ENCODE peak calls at places on chromosomes 5 and 9, in six cellular contexts. R is dorsolateral prefrontal cortex; Z is WTC11; F is HuH-7.5; W is NCI-H524 treated with DMSO at 0.1 percent for 48 hours; D is effector CD4-positive, alpha-beta T cell. H is an unnamed sample.

GRCh38 chr9:14097215-14097614 is 216.7 kb downstream of the NFIB start:
- DNase-seq in R (no peak), Z (no peak), F (no peak), W (no peak), D (no peak), H (no peak)

GRCh38 chr9:16884373-16884772 is 13.9 kb upstream of the BNC2 start:
- DNase-seq in R (no peak), Z (no peak), F (no peak), W (no peak), D (no peak), H (no peak)

GRCh38 chr9:74961496-74961895 is 8.8 kb upstream of the C9orf40 start:
- DNase-seq in R (no peak), Z (no peak), F (no peak), W (no peak), D (no peak), H (no peak)

GRCh38 chr5:125033602-125034001 is 287.2 kb upstream of the ZNF608 start:
- DNase-seq in R (no peak), Z (no peak), F (no peak), W (no peak), D (no peak), H (no peak)

GRCh38 chr5:128212206-128212788 is 128.7 kb downstream of the SLC12A2 start:
- DNase-seq in R (no peak), Z (no peak), F (no peak), W (no peak), D (no peak), H (no peak)

GRCh38 chr5:112210430-112211005 is 208.6 kb downstream of the EPB41L4A start:
- DNase-seq in R (no peak), Z (peak; percentile 38), F (no peak), W (peak; percentile 10), D (no peak), H (peak; percentile 27)

GRCh38 chr9:96057155-96057554 is 181.7 kb downstream of the ERCC6L2 start:
- DNase-seq in R (no peak), Z (no peak), F (no peak), W (no peak), D (no peak), H (no peak)

GRCh38 chr9:127444921-127445850 is 6.0 kb downstream of the RPL12 start:
- DNase-seq in R (no peak), Z (no peak), F (no peak), W (no peak), D (no peak), H (no peak)

GRCh38 chr5:76709762-76710161 is 6.2 kb upstream of the F2R start:
- DNase-seq in R (no peak), Z (no peak), F (no peak), W (no peak), D (no peak), H (no peak)

GRCh38 chr5:137739737-137740136 is 3.8 kb upstream of the KLHL3 start:
- DNase-seq in R (no peak), Z (no peak), F (no peak), W (no peak), D (no peak), H (no peak)

GRCh38 chr9:3656224-3656623 is 130.4 kb upstream of the RFX3 start:
- DNase-seq in R (no peak), Z (no peak), F (no peak), W (no peak), D (no peak), H (no peak)

GRCh38 chr5:172721455-172722308 is 49.3 kb downstream of the DUSP1 start:
- DNase-seq in R (no peak), Z (no peak), F (no peak), W (no peak), D (no peak), H (no peak)

GRCh38 chr9:128115187-128116103 is 12.1 kb downstream of the PTGES2 start:
- DNase-seq in R (no peak), Z (no peak), F (peak; percentile 55), W (no peak), D (no peak), H (no peak)

GRCh38 chr9:129999123-129999510 is 43.9 kb downstream of the FNBP1 start:
- DNase-seq in R (no peak), Z (no peak), F (no peak), W (no peak), D (no peak), H (no peak)

GRCh38 chr9:125959980-125960619 is 212.9 kb downstream of the PBX3 start:
- DNase-seq in R (no peak), Z (no peak), F (no peak), W (no peak), D (no peak), H (no peak)

GRCh38 chr9:105447814-105448812 is at the start of gene FSD1L:
- DNase-seq in R (peak; percentile 96), Z (peak; percentile 93), F (peak; percentile 84), W (peak; percentile 69), D (peak; percentile 51), H (peak; percentile 91)

GRCh38 chr5:9644630-9645029 is 14.5 kb upstream of the TAS2R1 start:
- DNase-seq in R (no peak), Z (no peak), F (no peak), W (no peak), D (no peak), H (no peak)

GRCh38 chr5:124839371-124839998 is 93.0 kb upstream of the ZNF608 start:
- DNase-seq in R (no peak), Z (no peak), F (no peak), W (no peak), D (no peak), H (no peak)

GRCh38 chr5:124755565-124755964 is 9.1 kb upstream of the ZNF608 start:
- DNase-seq in R (no peak), Z (no peak), F (no peak), W (no peak), D (no peak), H (peak; percentile 11)

GRCh38 chr9:129125478-129125877 is 14.3 kb downstream of the PTPA start:
- DNase-seq in R (no peak), Z (no peak), F (no peak), W (no peak), D (no peak), H (no peak)

GRCh38 chr5:91187032-91187431 is 196.1 kb downstream of the ARRDC3 start:
- DNase-seq in R (no peak), Z (no peak), F (no peak), W (no peak), D (no peak), H (no peak)

GRCh38 chr9:6910032-6910431 is 152.3 kb downstream of the KDM4C start:
- DNase-seq in R (no peak), Z (no peak), F (no peak), W (no peak), D (no peak), H (no peak)

GRCh38 chr9:21904371-21904770 is 89.8 kb downstream of the CDKN2A start:
- DNase-seq in R (no peak), Z (no peak), F (no peak), W (no peak), D (no peak), H (no peak)

GRCh38 chr9:137129089-137129455 is 9.9 kb upstream of the GRIN1 start:
- DNase-seq in R (no peak), Z (no peak), F (no peak), W (no peak), D (no peak), H (no peak)

GRCh38 chr5:146848133-146848532 is 30.4 kb downstream of the PPP2R2B start:
- DNase-seq in R (no peak), Z (no peak), F (no peak), W (no peak), D (no peak), H (no peak)

GRCh38 chr9:91421987-91422765 is 1.5 kb downstream of the NFIL3 start:
- DNase-seq in R (no peak), Z (no peak), F (peak; percentile 59), W (no peak), D (no peak), H (no peak)

GRCh38 chr9:91179237-91180138 is 182.2 kb downstream of the AUH start:
- DNase-seq in R (no peak), Z (no peak), F (no peak), W (no peak), D (no peak), H (no peak)

GRCh38 chr5:61784337-61784736 is 452.3 kb downstream of the ZSWIM6 start:
- DNase-seq in R (peak; percentile 27), Z (no peak), F (no peak), W (no peak), D (no peak), H (no peak)

GRCh38 chr5:117454716-117455212 is 880.1 kb upstream of the SEMA6A start:
- DNase-seq in R (no peak), Z (peak; percentile 73), F (peak; percentile 22), W (peak; percentile 43), D (peak; percentile 9), H (no peak)

GRCh38 chr9:115883467-115884329 is 269.9 kb upstream of the PAPPA start:
- DNase-seq in R (peak; percentile 6), Z (peak; percentile 50), F (peak; percentile 15), W (no peak), D (no peak), H (no peak)

GRCh38 chr9:129617167-129617566 is 3.7 kb downstream of the C9orf50 start:
- DNase-seq in R (no peak), Z (peak; percentile 59), F (peak; percentile 87), W (no peak), D (no peak), H (no peak)

GRCh38 chr5:143521891-143522290 is 118.4 kb upstream of the NR3C1 start:
- DNase-seq in R (no peak), Z (no peak), F (no peak), W (peak; percentile 51), D (no peak), H (no peak)

GRCh38 chr5:122707796-122708195 is 67.1 kb upstream of the SNX2 start:
- DNase-seq in R (no peak), Z (no peak), F (no peak), W (no peak), D (no peak), H (no peak)

GRCh38 chr9:103649086-103649485 is 445.0 kb upstream of the SMC2 start:
- DNase-seq in R (no peak), Z (no peak), F (no peak), W (no peak), D (no peak), H (no peak)

GRCh38 chr9:101201626-101202025 is 173.1 kb downstream of the PLPPR1 start:
- DNase-seq in R (no peak), Z (no peak), F (no peak), W (no peak), D (no peak), H (no peak)

GRCh38 chr9:21434202-21435014 is 5.8 kb upstream of the IFNA1 start:
- DNase-seq in R (no peak), Z (peak; percentile 32), F (no peak), W (no peak), D (peak; percentile 28), H (no peak)

GRCh38 chr5:9658726-9659125 is 28.6 kb upstream of the TAS2R1 start:
- DNase-seq in R (no peak), Z (no peak), F (no peak), W (no peak), D (no peak), H (no peak)

GRCh38 chr9:107491081-107492053 is 1.8 kb upstream of the KLF4 start:
- DNase-seq in R (no peak), Z (peak; percentile 28), F (no peak), W (no peak), D (no peak), H (peak; percentile 29)

H was measured in hypothalamus.